ENCODE peak calls at places on chromosome 15, in ten cellular contexts. V, E, D, R, L, Z, T, K, H and I are unnamed samples.
A peak's percentile ranks its signal among the peaks of the same experiment; 100 is the strongest.

GRCh38 chr15:86444527-86444926 is 364.9 kb downstream of the AGBL1 start:
- DNase-seq in L (peak; percentile 47), V (peak; percentile 30), R (no peak), K (no peak), H (no peak), D (no peak), Z (no peak), E (no peak), T (no peak), I (no peak)

GRCh38 chr15:35705030-35705884 is 159.3 kb upstream of the DPH6 start:
- DNase-seq in Z (no peak), E (no peak), H (no peak), T (no peak), R (no peak), L (no peak), V (no peak), K (no peak), D (no peak), I (no peak)

GRCh38 chr15:87604857-87605446 is 651.6 kb downstream of the NTRK3 start:
- DNase-seq in E (no peak), L (peak; percentile 53), R (no peak), K (peak; percentile 52), Z (no peak), D (no peak), V (peak; percentile 10), H (no peak), T (peak; percentile 21), I (no peak)

GRCh38 chr15:68795298-68795848 is 25.3 kb downstream of the ANP32A start:
- DNase-seq in D (peak; percentile 81), K (peak; percentile 95), E (peak; percentile 95), T (no peak), V (peak; percentile 95), R (peak; percentile 94), Z (peak; percentile 72), H (peak; percentile 59), L (peak; percentile 94), I (peak; percentile 66)

GRCh38 chr15:57861805-57862586 is 155.5 kb downstream of the POLR2M start:
- DNase-seq in R (no peak), K (no peak), E (no peak), V (peak; percentile 45), L (no peak), D (no peak), Z (no peak), H (no peak), T (no peak), I (no peak)

GRCh38 chr15:90232196-90232595 is 1.5 kb downstream of the CIB1 start:
- DNase-seq in V (no peak), D (no peak), K (no peak), R (no peak), E (peak; percentile 84), L (no peak), H (no peak), T (no peak), Z (no peak), I (no peak)

GRCh38 chr15:87941606-87942005 is 314.9 kb downstream of the NTRK3 start:
- DNase-seq in K (no peak), L (no peak), E (no peak), V (no peak), H (no peak), Z (no peak), T (no peak), D (no peak), R (no peak), I (no peak)

GRCh38 chr15:56837281-56837680 is 81.2 kb upstream of the TCF12 start:
- DNase-seq in E (no peak), D (no peak), H (no peak), R (no peak), T (no peak), L (no peak), Z (no peak), V (no peak), K (no peak), I (no peak)

GRCh38 chr15:22980189-22981136 is at the start of gene CYFIP1:
- DNase-seq in K (peak; percentile 34), H (peak; percentile 91), L (peak; percentile 79), D (peak; percentile 88), Z (peak; percentile 92), V (peak; percentile 98), T (peak; percentile 96), R (peak; percentile 91), E (peak; percentile 88), I (no peak)

GRCh38 chr15:22979699-22980188 is 424 bp downstream of the CYFIP1 start:
- DNase-seq in T (peak; percentile 46), Z (peak; percentile 26), R (peak; percentile 61), K (no peak), H (peak; percentile 45), V (peak; percentile 46), E (peak; percentile 75), L (no peak), D (peak; percentile 46), I (no peak)

GRCh38 chr15:22978691-22979068 is 1.5 kb downstream of the CYFIP1 start:
- DNase-seq in H (no peak), Z (no peak), E (no peak), V (no peak), R (no peak), D (no peak), T (peak; percentile 23), L (no peak), K (no peak), I (no peak)

GRCh38 chr15:22981336-22981840 is 1.2 kb upstream of the CYFIP1 start:
- DNase-seq in Z (no peak), V (no peak), R (no peak), H (no peak), T (no peak), K (no peak), L (no peak), D (no peak), E (peak; percentile 39), I (no peak)

DNA sequence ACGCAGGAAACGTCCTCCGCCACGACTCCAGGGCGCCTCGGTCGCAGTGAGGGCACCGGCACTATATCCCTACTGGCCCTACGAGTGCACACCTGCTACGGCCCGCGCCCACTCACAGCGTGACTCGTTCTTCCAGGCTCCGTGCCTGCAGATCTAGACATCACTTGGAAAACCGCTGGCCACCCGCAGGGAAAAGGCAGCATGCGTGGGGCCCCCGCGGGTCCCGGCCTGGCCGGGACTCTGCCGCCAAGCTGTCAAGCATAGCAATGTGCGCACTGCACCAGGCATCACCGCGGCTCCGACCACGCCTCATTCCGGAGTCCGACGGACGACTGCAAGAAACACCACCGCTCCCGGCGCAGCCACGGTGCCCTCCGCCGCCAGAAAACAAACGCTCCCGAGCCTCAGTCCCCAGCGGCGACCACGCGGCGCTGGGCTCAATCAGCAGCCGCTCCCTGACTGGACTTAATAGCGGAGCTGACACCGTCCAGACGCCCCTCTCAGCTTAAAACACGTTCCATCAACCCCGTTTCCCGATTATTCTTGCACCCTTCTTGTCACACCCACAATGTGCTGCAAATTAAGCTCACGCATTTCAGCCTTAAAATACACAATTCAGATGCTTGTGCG is 984 bp downstream of the CYFIP1 start:
- DNase-seq in Z (peak; percentile 67), D (no peak), L (peak; percentile 58), H (peak; percentile 59), V (peak; percentile 70), T (peak; percentile 67), E (peak; percentile 86), R (peak; percentile 72), K (peak; percentile 29), I (no peak)
- TF ChIP-seq CTCF in Z (no peak), D (no peak), L (no peak), H (no peak), V (no peak), T (no peak), E (no peak), R (no peak), K (no peak), I (no peak)

GRCh38 chr15:60683156-60683555 is 204.2 kb upstream of the ICE2 start:
- DNase-seq in R (no peak), D (no peak), H (no peak), K (no peak), L (no peak), Z (no peak), E (no peak), T (no peak), V (no peak), I (no peak)
- H3K27ac ChIP-seq in R (peak overlapping the region; percentile 81), D (no peak overlapping the region), H (no peak overlapping the region), K (no peak overlapping the region), L (no peak overlapping the region), Z (no peak overlapping the region), E (no peak overlapping the region), T (no peak overlapping the region), V (no peak overlapping the region), I (no peak overlapping the region)

GRCh38 chr15:49134683-49135341 is 20.6 kb downstream of the COPS2 start:
- DNase-seq in L (no peak), V (no peak), H (no peak), R (no peak), Z (no peak), T (no peak), D (no peak), K (no peak), E (no peak), I (no peak)

GRCh38 chr15:49137861-49138260 is 17.5 kb downstream of the COPS2 start:
- DNase-seq in E (no peak), V (no peak), D (no peak), L (no peak), R (no peak), K (no peak), Z (no peak), T (no peak), H (no peak), I (no peak)

GRCh38 chr15:49135893-49136292 is 19.5 kb downstream of the COPS2 start:
- DNase-seq in E (no peak), D (no peak), Z (no peak), R (no peak), K (no peak), T (no peak), H (no peak), V (peak; percentile 62), L (no peak), I (no peak)

GRCh38 chr15:49131403-49131802 is 24.0 kb downstream of the COPS2 start:
- DNase-seq in Z (no peak), K (no peak), T (no peak), R (no peak), H (no peak), E (no peak), V (no peak), L (no peak), D (no peak), I (no peak)

DNA sequence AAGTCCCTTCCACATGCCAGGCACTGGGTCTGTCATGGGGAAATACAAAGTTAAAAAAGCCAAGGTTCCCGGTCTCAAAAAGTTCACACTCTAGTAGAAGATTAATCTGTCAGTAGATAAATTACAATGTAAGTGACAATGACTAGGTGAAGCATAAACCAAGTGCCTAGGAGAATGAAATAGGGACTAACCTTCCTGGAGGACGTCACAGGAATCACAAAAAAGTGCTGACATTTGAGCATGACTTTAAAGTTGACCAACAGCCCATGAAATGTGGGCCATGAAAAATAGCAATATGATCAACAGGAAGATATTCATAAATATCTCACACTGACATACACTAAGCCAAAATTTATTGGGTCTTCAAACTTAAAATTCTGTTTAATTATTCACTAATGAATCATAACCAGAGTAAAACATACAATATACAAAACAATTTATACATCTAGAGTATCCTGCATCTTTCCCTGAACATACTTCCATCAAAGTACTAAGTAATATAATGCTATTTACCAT is 20.0 kb downstream of the COPS2 start:
- DNase-seq in V (no peak), K (no peak), E (no peak), R (no peak), H (no peak), D (no peak), Z (no peak), T (no peak), L (no peak), I (no peak)
- TF ChIP-seq CTCF in V (no peak), K (no peak), E (no peak), R (no peak), H (no peak), D (no peak), Z (no peak), T (no peak), L (no peak), I (no peak)

GRCh38 chr15:72168131-72168825 is 29.3 kb downstream of the GRAMD2A start:
- DNase-seq in Z (no peak), E (peak; percentile 54), V (peak; percentile 67), D (no peak), K (no peak), H (no peak), T (no peak), R (no peak), L (no peak), I (no peak)

GRCh38 chr15:72169236-72169920 is 28.2 kb downstream of the GRAMD2A start:
- DNase-seq in E (peak; percentile 66), K (no peak), D (no peak), L (no peak), R (no peak), T (no peak), Z (no peak), V (no peak), H (no peak), I (no peak)

GRCh38 chr15:72168833-72169232 is 28.8 kb downstream of the GRAMD2A start:
- DNase-seq in Z (no peak), K (no peak), T (no peak), R (no peak), V (no peak), L (no peak), E (no peak), D (no peak), H (no peak), I (no peak)

GRCh38 chr15:72166716-72167417 is 30.7 kb downstream of the GRAMD2A start:
- DNase-seq in Z (no peak), H (no peak), L (no peak), T (no peak), D (no peak), K (no peak), E (peak; percentile 57), V (no peak), R (no peak), I (no peak)

GRCh38 chr15:72167445-72167844 is 30.1 kb downstream of the GRAMD2A start:
- DNase-seq in K (no peak), E (peak; percentile 49), T (no peak), D (no peak), R (no peak), H (no peak), Z (no peak), V (no peak), L (no peak), I (no peak)
- H3K27ac ChIP-seq in K (no peak overlapping the region), E (no peak overlapping the region), T (no peak overlapping the region), D (no peak overlapping the region), R (no peak overlapping the region), H (no peak overlapping the region), Z (no peak overlapping the region), V (peak overlapping the region; percentile 48), L (no peak overlapping the region), I (no peak overlapping the region)